ENCODE peak calls at places on chromosome 6, in seven cellular contexts. C is colonic mucosa, R is body of pancreas, I is ascending aorta, S is transverse colon, Z is heart right ventricle, Y is lower lobe of right lung. M is an unnamed sample.

GRCh38 chr6:131250121-131250520 is 114.9 kb downstream of the AKAP7 start:
- DNase-seq in C (peak; percentile 82), R (peak; percentile 69), I (no peak), S (peak; percentile 78), Z (peak; percentile 31), Y (peak; percentile 63), M (no peak)

GRCh38 chr6:39029156-39030011 is 19.2 kb upstream of the GLP1R start:
- DNase-seq in C (peak; percentile 38), R (peak; percentile 74), I (no peak), S (peak; percentile 31), Z (peak; percentile 16), Y (no peak), M (no peak)

GRCh38 chr6:3165631-3166534 is 8.5 kb upstream of the TUBB2A start:
- DNase-seq in C (no peak), R (no peak), I (no peak), S (no peak), Z (no peak), Y (no peak), M (no peak)

GRCh38 chr6:32190054-32190945 is at the start of gene PBX2:
- DNase-seq in C (peak; percentile 95), R (peak; percentile 90), I (peak; percentile 93), S (peak; percentile 94), Z (peak; percentile 86), Y (peak; percentile 91), M (peak; percentile 38)

GRCh38 chr6:13188306-13188705 is 140.0 kb downstream of the TBC1D7 start:
- DNase-seq in C (no peak), R (no peak), I (no peak), S (no peak), Z (no peak), Y (no peak), M (no peak)

GRCh38 chr6:126786262-126786661 is 332.2 kb upstream of the RSPO3 start:
- DNase-seq in C (no peak), R (no peak), I (no peak), S (no peak), Z (no peak), Y (no peak), M (no peak)

GRCh38 chr6:5181494-5182287 is 79.1 kb downstream of the LYRM4 start:
- DNase-seq in C (no peak), R (no peak), I (no peak), S (no peak), Z (no peak), Y (no peak), M (no peak)

GRCh38 chr6:83615025-83615999 is 93.6 kb downstream of the SNAP91 start:
- DNase-seq in C (no peak), R (no peak), I (no peak), S (no peak), Z (no peak), Y (no peak), M (no peak)

GRCh38 chr6:170189236-170189635 is 101.6 kb downstream of the DLL1 start:
- DNase-seq in C (peak; percentile 10), R (no peak), I (no peak), S (no peak), Z (no peak), Y (no peak), M (no peak)

GRCh38 chr6:163789199-163789810 is 374.8 kb downstream of the QKI start:
- DNase-seq in C (no peak), R (no peak), I (no peak), S (no peak), Z (no peak), Y (no peak), M (no peak)

GRCh38 chr6:109139109-109139508 is 43.8 kb downstream of the CEP57L1 start:
- DNase-seq in C (no peak), R (no peak), I (no peak), S (no peak), Z (no peak), Y (no peak), M (no peak)

GRCh38 chr6:158042245-158042798 is 60.7 kb downstream of the SYNJ2 start:
- DNase-seq in C (no peak), R (no peak), I (peak; percentile 86), S (no peak), Z (peak; percentile 67), Y (peak; percentile 55), M (no peak)

GRCh38 chr6:94278146-94278545 is 858.8 kb upstream of the EPHA7 start:
- DNase-seq in C (no peak), R (no peak), I (no peak), S (no peak), Z (no peak), Y (no peak), M (no peak)

GRCh38 chr6:31968326-31968725 is 3.6 kb downstream of the DXO start:
- DNase-seq in C (no peak), R (no peak), I (no peak), S (no peak), Z (no peak), Y (no peak), M (no peak)

GRCh38 chr6:125094563-125094962 is 59.0 kb upstream of the TPD52L1 start:
- DNase-seq in C (no peak), R (no peak), I (no peak), S (no peak), Z (no peak), Y (no peak), M (no peak)

GRCh38 chr6:143323729-143324465 is 126.6 kb downstream of the ADAT2 start:
- DNase-seq in C (no peak), R (no peak), I (no peak), S (no peak), Z (no peak), Y (no peak), M (no peak)

GRCh38 chr6:53294095-53294494 is 54.7 kb downstream of the ELOVL5 start:
- DNase-seq in C (peak; percentile 24), R (no peak), I (no peak), S (no peak), Z (no peak), Y (no peak), M (no peak)

GRCh38 chr6:18389479-18389878 is 2.3 kb downstream of the RNF144B start:
- DNase-seq in C (no peak), R (peak; percentile 21), I (no peak), S (no peak), Z (no peak), Y (no peak), M (no peak)

GRCh38 chr6:18387061-18387721 is at the start of gene RNF144B:
- DNase-seq in C (peak; percentile 90), R (peak; percentile 94), I (peak; percentile 87), S (peak; percentile 88), Z (peak; percentile 83), Y (peak; percentile 96), M (no peak)

GRCh38 chr6:18388942-18389341 is 1.8 kb downstream of the RNF144B start:
- DNase-seq in C (no peak), R (peak; percentile 24), I (no peak), S (no peak), Z (no peak), Y (no peak), M (peak; percentile 50)

GRCh38 chr6:18386302-18386976 is 711 bp upstream of the RNF144B start:
- DNase-seq in C (no peak), R (peak; percentile 44), I (peak; percentile 79), S (no peak), Z (peak; percentile 36), Y (peak; percentile 60), M (no peak)

GRCh38 chr6:18388252-18388651 is 1.1 kb downstream of the RNF144B start:
- DNase-seq in C (no peak), R (no peak), I (no peak), S (no peak), Z (no peak), Y (no peak), M (no peak)
- H3K4me3 ChIP-seq in C (peak overlapping the region; percentile 39), R (peak overlapping the region; percentile 53), I (peak overlapping the region; percentile 67), S (peak overlapping the region; percentile 43), Z (peak overlapping the region; percentile 55), Y (peak overlapping the region; percentile 83), M (peak overlapping the region; percentile 65)

GRCh38 chr6:8888468-8888867 is 453.1 kb upstream of the SLC35B3 start:
- DNase-seq in C (no peak), R (no peak), I (no peak), S (no peak), Z (no peak), Y (no peak), M (no peak)
- TF ChIP-seq CTCF in C (no peak), R (peak; percentile 29), I (no peak), S (no peak), Z (no peak), Y (peak; percentile 25), M (peak; percentile 9)

GRCh38 chr6:29710281-29710941 is 12.8 kb upstream of the HLA-F start:
- DNase-seq in C (no peak), R (no peak), I (no peak), S (no peak), Z (no peak), Y (no peak), M (no peak)
- H3K27me3 ChIP-seq in C (no peaks in the 10 kb centered on the region), R (no peaks in the 10 kb centered on the region), I (no peaks in the 10 kb centered on the region), S (peaks cover 6% of the 10 kb centered on the region), Z (peaks cover 9% of the 10 kb centered on the region), Y (no peaks in the 10 kb centered on the region), M (peaks cover 7% of the 10 kb centered on the region)

DNA sequence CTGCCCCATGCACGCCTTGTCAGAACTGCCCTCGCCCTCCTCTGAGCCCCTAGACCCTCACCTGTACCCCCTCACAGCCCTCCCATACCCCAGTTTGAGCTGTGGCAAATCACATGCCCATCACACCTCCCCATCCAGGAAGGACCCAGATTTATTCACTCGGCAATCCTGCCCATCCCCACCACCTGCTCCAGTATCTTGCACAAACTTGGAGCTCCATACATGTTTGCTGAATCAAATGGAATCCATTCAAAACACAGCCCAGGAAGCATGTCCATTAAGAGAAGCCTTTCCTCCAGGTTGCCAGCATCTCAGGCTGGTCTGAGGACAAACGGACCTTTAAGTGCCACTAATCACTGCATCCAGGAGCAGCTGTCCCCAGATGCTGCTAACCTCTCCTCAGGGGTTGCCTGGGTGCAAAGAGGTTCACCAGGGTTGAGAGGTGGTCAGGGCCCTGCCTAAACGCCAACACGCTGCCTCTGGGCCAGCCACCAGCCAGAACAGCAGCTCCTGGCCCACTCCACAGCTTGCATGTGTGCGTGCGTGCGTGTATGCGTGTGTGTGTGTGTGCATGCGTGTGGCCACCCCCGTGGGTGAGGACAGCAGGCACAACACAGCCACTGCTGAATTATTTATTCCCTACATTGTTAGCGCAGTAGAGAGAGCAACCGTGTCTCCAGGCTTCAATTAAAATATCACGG is 31.0 kb downstream of the GRM4 start:
- DNase-seq in C (no peak), R (no peak), I (no peak), S (no peak), Z (no peak), Y (no peak), M (no peak)
- H3K4me3 ChIP-seq in C (no peak overlapping the region), R (no peak overlapping the region), I (no peak overlapping the region), S (no peak overlapping the region), Z (no peak overlapping the region), Y (no peak overlapping the region), M (no peak overlapping the region)

GRCh38 chr6:107075951-107076381 is 39.3 kb downstream of the BEND3 start:
- DNase-seq in C (no peak), R (no peak), I (no peak), S (no peak), Z (no peak), Y (no peak), M (no peak)
- TF ChIP-seq CTCF in C (no peak), R (peak; percentile 34), I (no peak), S (peak; percentile 19), Z (no peak), Y (no peak), M (peak; percentile 22)

M was measured in BJ.